ENCODE peak calls at places on chromosomes 12 and 14, in six cellular contexts. One of them, this sample, is unnamed.

GRCh38 chr14:21090194-21090939 is 8.1 kb downstream of the ZNF219 start:
- DNase-seq in GM23338: peak; percentile 87
- DNase-seq in spleen: peak; percentile 87
- DNase-seq in SK-N-SH: peak; percentile 87
- DNase-seq in H1: no peak
- DNase-seq in HCT116: no peak
- DNase-seq in this sample: no peak

GRCh38 chr12:69821441-69822204 is 3.4 kb upstream of the MYRFL start:
- DNase-seq in GM23338: no peak
- DNase-seq in spleen: no peak
- DNase-seq in SK-N-SH: no peak
- DNase-seq in H1: no peak
- DNase-seq in HCT116: peak; percentile 42
- DNase-seq in this sample: peak; percentile 95

GRCh38 chr12:93137656-93138612 is 208.8 kb upstream of the EEA1 start:
- DNase-seq in GM23338: no peak
- DNase-seq in spleen: no peak
- DNase-seq in SK-N-SH: no peak
- DNase-seq in H1: no peak
- DNase-seq in HCT116: peak; percentile 0
- DNase-seq in this sample: no peak

GRCh38 chr12:119134673-119135072 is 44.1 kb upstream of the HSPB8 start:
- DNase-seq in GM23338: no peak
- DNase-seq in spleen: no peak
- DNase-seq in SK-N-SH: no peak
- DNase-seq in H1: no peak
- DNase-seq in HCT116: no peak
- DNase-seq in this sample: no peak

GRCh38 chr12:54759751-54760150 is 94.6 kb upstream of the MUCL1 start:
- DNase-seq in GM23338: peak; percentile 87
- DNase-seq in spleen: no peak
- DNase-seq in SK-N-SH: no peak
- DNase-seq in H1: peak; percentile 25
- DNase-seq in HCT116: peak; percentile 42
- DNase-seq in this sample: peak; percentile 42

GRCh38 chr12:11477110-11477509 is 81.7 kb upstream of the PRB2 start:
- DNase-seq in GM23338: peak; percentile 40
- DNase-seq in spleen: no peak
- DNase-seq in SK-N-SH: no peak
- DNase-seq in H1: no peak
- DNase-seq in HCT116: no peak
- DNase-seq in this sample: no peak

GRCh38 chr12:89544730-89545184 is 18.9 kb upstream of the POC1B start:
- DNase-seq in GM23338: peak; percentile 6
- DNase-seq in spleen: peak; percentile 75
- DNase-seq in SK-N-SH: no peak
- DNase-seq in H1: no peak
- DNase-seq in HCT116: no peak
- DNase-seq in this sample: no peak

GRCh38 chr14:103746706-103747105 is 31.1 kb downstream of the ZFYVE21 start:
- DNase-seq in GM23338: no peak
- DNase-seq in spleen: peak; percentile 49
- DNase-seq in SK-N-SH: no peak
- DNase-seq in H1: no peak
- DNase-seq in HCT116: no peak
- DNase-seq in this sample: no peak

GRCh38 chr14:33509927-33510535 is 440.8 kb downstream of the EGLN3 start:
- DNase-seq in GM23338: no peak
- DNase-seq in spleen: no peak
- DNase-seq in SK-N-SH: no peak
- DNase-seq in H1: no peak
- DNase-seq in HCT116: no peak
- DNase-seq in this sample: no peak

GRCh38 chr12:98418357-98419075 is 96.9 kb upstream of the TMPO start:
- DNase-seq in GM23338: peak; percentile 74
- DNase-seq in spleen: no peak
- DNase-seq in SK-N-SH: peak; percentile 27
- DNase-seq in H1: no peak
- DNase-seq in HCT116: no peak
- DNase-seq in this sample: no peak

GRCh38 chr12:77120156-77120555 is 54.8 kb upstream of the E2F7 start:
- DNase-seq in GM23338: no peak
- DNase-seq in spleen: no peak
- DNase-seq in SK-N-SH: no peak
- DNase-seq in H1: no peak
- DNase-seq in HCT116: peak; percentile 24
- DNase-seq in this sample: no peak

GRCh38 chr12:23884909-23885308 is 64.6 kb downstream of the SOX5 start:
- DNase-seq in GM23338: no peak
- DNase-seq in spleen: no peak
- DNase-seq in SK-N-SH: peak; percentile 28
- DNase-seq in H1: no peak
- DNase-seq in HCT116: no peak
- DNase-seq in this sample: no peak

GRCh38 chr12:100576311-100577036 is 3.0 kb downstream of the GAS2L3 start:
- DNase-seq in GM23338: no peak
- DNase-seq in spleen: no peak
- DNase-seq in SK-N-SH: no peak
- DNase-seq in H1: no peak
- DNase-seq in HCT116: peak; percentile 33
- DNase-seq in this sample: no peak

GRCh38 chr12:3552726-3553045 is 61.7 kb downstream of the PRMT8 start:
- DNase-seq in GM23338: no peak
- DNase-seq in spleen: no peak
- DNase-seq in SK-N-SH: no peak
- DNase-seq in H1: no peak
- DNase-seq in HCT116: no peak
- DNase-seq in this sample: no peak

GRCh38 chr12:48203192-48203591 is at the start of gene OR10AD1:
- DNase-seq in GM23338: no peak
- DNase-seq in spleen: no peak
- DNase-seq in SK-N-SH: no peak
- DNase-seq in H1: no peak
- DNase-seq in HCT116: no peak
- DNase-seq in this sample: no peak

GRCh38 chr12:53995311-53996187 is 4.4 kb upstream of the HOXC9 start:
- DNase-seq in GM23338: peak; percentile 88
- DNase-seq in spleen: peak; percentile 72
- DNase-seq in SK-N-SH: peak; percentile 60
- DNase-seq in H1: no peak
- DNase-seq in HCT116: no peak
- DNase-seq in this sample: no peak

GRCh38 chr12:49868449-49868848 is 25.5 kb upstream of the BCDIN3D start:
- DNase-seq in GM23338: no peak
- DNase-seq in spleen: peak; percentile 65
- DNase-seq in SK-N-SH: no peak
- DNase-seq in H1: no peak
- DNase-seq in HCT116: no peak
- DNase-seq in this sample: no peak

GRCh38 chr12:125280482-125281377 is 215.5 kb downstream of the AACS start:
- DNase-seq in GM23338: peak; percentile 93
- DNase-seq in spleen: no peak
- DNase-seq in SK-N-SH: no peak
- DNase-seq in H1: peak; percentile 74
- DNase-seq in HCT116: no peak
- DNase-seq in this sample: no peak

GRCh38 chr12:56082967-56083366 is 3.0 kb downstream of the ERBB3 start:
- DNase-seq in GM23338: no peak
- DNase-seq in spleen: no peak
- DNase-seq in SK-N-SH: no peak
- DNase-seq in H1: no peak
- DNase-seq in HCT116: no peak
- DNase-seq in this sample: no peak

GRCh38 chr12:2389079-2389790 is 336.4 kb downstream of the CACNA1C start:
- DNase-seq in GM23338: no peak
- DNase-seq in spleen: no peak
- DNase-seq in SK-N-SH: no peak
- DNase-seq in H1: no peak
- DNase-seq in HCT116: no peak
- DNase-seq in this sample: no peak

DNA sequence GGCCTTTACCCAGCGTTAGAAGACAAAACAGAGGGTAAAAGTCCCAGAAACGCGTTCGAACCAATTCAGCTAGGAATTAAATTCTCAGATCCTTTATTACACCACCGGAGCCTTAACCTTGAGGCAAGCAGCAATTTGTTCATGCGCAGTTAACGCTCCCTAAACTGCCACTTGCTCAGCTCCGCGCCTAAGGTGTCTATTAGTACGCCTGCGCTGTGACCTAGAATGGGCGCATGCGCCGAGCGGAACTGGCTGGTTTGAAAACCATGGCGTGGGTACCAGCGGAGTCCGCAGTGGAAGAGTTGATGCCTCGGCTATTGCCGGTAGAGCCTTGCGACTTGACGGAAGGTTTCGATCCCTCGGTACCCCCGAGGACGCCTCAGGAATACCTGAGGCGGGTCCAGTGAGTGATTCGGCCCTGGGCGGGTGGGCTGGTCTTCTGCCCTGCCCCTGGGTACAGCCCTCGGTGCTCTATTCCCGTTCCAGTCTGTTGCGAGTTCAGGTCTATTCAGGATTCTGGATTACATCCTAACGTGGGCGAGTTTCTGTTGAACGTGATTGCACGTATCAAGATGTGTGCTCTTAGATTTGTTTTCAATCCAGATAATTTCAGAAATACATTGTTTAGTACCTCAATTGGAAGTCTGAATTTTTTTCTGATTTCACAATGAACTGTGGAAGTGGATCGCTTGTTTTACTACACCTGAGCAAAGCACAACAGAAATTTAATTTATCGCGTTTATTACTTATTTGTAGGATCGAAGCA is at the start of gene GEMIN2:
- DNase-seq in GM23338: peak; percentile 95
- DNase-seq in spleen: peak; percentile 97
- DNase-seq in SK-N-SH: peak; percentile 81
- DNase-seq in H1: peak; percentile 79
- DNase-seq in HCT116: peak; percentile 88
- DNase-seq in this sample: peak; percentile 85
- TF ChIP-seq POLR2AphosphoS5 in GM23338: peak; percentile 93
- TF ChIP-seq POLR2AphosphoS5 in spleen: peak; percentile 85
- TF ChIP-seq POLR2AphosphoS5 in SK-N-SH: peak; percentile 76
- TF ChIP-seq POLR2AphosphoS5 in H1: peak; percentile 81
- TF ChIP-seq POLR2AphosphoS5 in HCT116: peak; percentile 92
- TF ChIP-seq POLR2AphosphoS5 in this sample: peak; percentile 95

GRCh38 chr12:41778934-41779333 is 365.7 kb downstream of the GXYLT1 start:
- DNase-seq in GM23338: no peak
- DNase-seq in spleen: no peak
- DNase-seq in SK-N-SH: no peak
- DNase-seq in H1: no peak
- DNase-seq in HCT116: no peak
- DNase-seq in this sample: no peak
- TF ChIP-seq POLR2AphosphoS5 in GM23338: no peak
- TF ChIP-seq POLR2AphosphoS5 in spleen: no peak
- TF ChIP-seq POLR2AphosphoS5 in SK-N-SH: no peak
- TF ChIP-seq POLR2AphosphoS5 in H1: no peak
- TF ChIP-seq POLR2AphosphoS5 in HCT116: no peak
- TF ChIP-seq POLR2AphosphoS5 in this sample: no peak

GRCh38 chr12:21941522-21942376 is 523 bp upstream of the ABCC9 start:
- DNase-seq in GM23338: peak; percentile 81
- DNase-seq in spleen: peak; percentile 72
- DNase-seq in SK-N-SH: peak; percentile 33
- DNase-seq in H1: no peak
- DNase-seq in HCT116: no peak
- DNase-seq in this sample: no peak

GRCh38 chr12:21939435-21939834 is 1.8 kb downstream of the ABCC9 start:
- DNase-seq in GM23338: peak; percentile 30
- DNase-seq in spleen: no peak
- DNase-seq in SK-N-SH: no peak
- DNase-seq in H1: no peak
- DNase-seq in HCT116: no peak
- DNase-seq in this sample: no peak

GRCh38 chr12:21942377-21942703 is 1.1 kb upstream of the ABCC9 start:
- DNase-seq in GM23338: no peak
- DNase-seq in spleen: no peak
- DNase-seq in SK-N-SH: no peak
- DNase-seq in H1: no peak
- DNase-seq in HCT116: no peak
- DNase-seq in this sample: no peak

GRCh38 chr12:21940549-21940948 is 677 bp downstream of the ABCC9 start:
- DNase-seq in GM23338: peak; percentile 36
- DNase-seq in spleen: no peak
- DNase-seq in SK-N-SH: no peak
- DNase-seq in H1: no peak
- DNase-seq in HCT116: no peak
- DNase-seq in this sample: no peak

DNA sequence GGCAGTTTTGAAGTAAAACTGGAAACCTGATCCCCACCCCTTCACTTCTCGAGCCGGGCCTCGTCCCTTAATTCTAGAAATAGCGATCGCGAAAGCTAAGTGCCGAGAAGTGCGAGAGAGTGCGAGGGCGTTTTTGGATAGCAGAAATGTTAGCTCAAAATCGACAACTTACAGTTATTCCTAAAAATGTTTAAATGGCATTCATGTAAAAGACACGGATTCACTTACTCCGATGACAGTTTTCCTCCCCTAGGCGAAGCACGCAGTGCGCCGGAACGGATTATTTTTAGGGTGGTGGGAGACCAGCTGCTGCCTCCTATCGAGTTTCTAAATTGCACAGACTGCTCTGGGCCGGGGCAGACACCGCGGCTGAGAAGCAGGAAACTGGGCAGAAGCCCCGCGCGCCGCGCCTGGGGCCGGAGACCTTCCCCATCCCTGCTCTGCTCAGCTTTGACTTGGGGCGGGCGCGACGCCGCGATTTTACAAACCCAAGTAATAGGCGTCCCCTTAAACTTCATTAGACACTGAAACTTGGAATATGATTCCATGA is at the start of gene ABCC9:
- DNase-seq in GM23338: peak; percentile 63
- DNase-seq in spleen: peak; percentile 58
- DNase-seq in SK-N-SH: peak; percentile 35
- DNase-seq in H1: no peak
- DNase-seq in HCT116: no peak
- DNase-seq in this sample: no peak
- TF ChIP-seq POLR2AphosphoS5 in GM23338: no peak
- TF ChIP-seq POLR2AphosphoS5 in spleen: no peak
- TF ChIP-seq POLR2AphosphoS5 in SK-N-SH: no peak
- TF ChIP-seq POLR2AphosphoS5 in H1: no peak
- TF ChIP-seq POLR2AphosphoS5 in HCT116: no peak
- TF ChIP-seq POLR2AphosphoS5 in this sample: no peak

GRCh38 chr14:76867536-76868452 is 41.6 kb downstream of the LRRC74A start:
- DNase-seq in GM23338: no peak
- DNase-seq in spleen: peak; percentile 91
- DNase-seq in SK-N-SH: no peak
- DNase-seq in H1: no peak
- DNase-seq in HCT116: no peak
- DNase-seq in this sample: no peak

GRCh38 chr14:76862546-76863282 is 36.5 kb downstream of the LRRC74A start:
- DNase-seq in GM23338: no peak
- DNase-seq in spleen: no peak
- DNase-seq in SK-N-SH: no peak
- DNase-seq in H1: no peak
- DNase-seq in HCT116: no peak
- DNase-seq in this sample: no peak

GRCh38 chr14:76866469-76866868 is 40.3 kb downstream of the LRRC74A start:
- DNase-seq in GM23338: no peak
- DNase-seq in spleen: no peak
- DNase-seq in SK-N-SH: no peak
- DNase-seq in H1: no peak
- DNase-seq in HCT116: no peak
- DNase-seq in this sample: no peak

GRCh38 chr14:76861574-76862255 is 35.5 kb downstream of the LRRC74A start:
- DNase-seq in GM23338: no peak
- DNase-seq in spleen: no peak
- DNase-seq in SK-N-SH: no peak
- DNase-seq in H1: no peak
- DNase-seq in HCT116: no peak
- DNase-seq in this sample: no peak

GRCh38 chr14:76863724-76864407 is 37.7 kb downstream of the LRRC74A start:
- DNase-seq in GM23338: no peak
- DNase-seq in spleen: peak; percentile 85
- DNase-seq in SK-N-SH: no peak
- DNase-seq in H1: no peak
- DNase-seq in HCT116: no peak
- DNase-seq in this sample: peak; percentile 24
- TF ChIP-seq POLR2AphosphoS5 in GM23338: no peak
- TF ChIP-seq POLR2AphosphoS5 in spleen: peak; percentile 77
- TF ChIP-seq POLR2AphosphoS5 in SK-N-SH: no peak
- TF ChIP-seq POLR2AphosphoS5 in H1: no peak
- TF ChIP-seq POLR2AphosphoS5 in HCT116: no peak
- TF ChIP-seq POLR2AphosphoS5 in this sample: no peak

This sample was measured in SK-N-MC.